ENCODE peak calls at places on chromosomes 2 and 18, in four cellular contexts. J, W, H and Q are unnamed samples.

GRCh38 chr18:24914685-24915267 is 437.2 kb downstream of the ZNF521 start:
- DNase-seq in J (no peak), W (no peak), H (no peak), Q (no peak)

GRCh38 chr2:102251042-102251848 is 60.1 kb upstream of the IL1RL1 start:
- DNase-seq in J (peak; percentile 63), W (peak; percentile 58), H (no peak), Q (no peak)

GRCh38 chr2:54524236-54524991 is 68.3 kb downstream of the SPTBN1 start:
- DNase-seq in J (peak; percentile 28), W (no peak), H (peak; percentile 82), Q (peak; percentile 55)

GRCh38 chr2:33435518-33435917 is 40.9 kb upstream of the RASGRP3 start:
- DNase-seq in J (no peak), W (no peak), H (no peak), Q (no peak)

GRCh38 chr2:179049546-179050311 is at the start of gene CCDC141:
- DNase-seq in J (peak; percentile 47), W (no peak), H (peak; percentile 22), Q (no peak)

GRCh38 chr2:224084266-224084892 is 45.3 kb upstream of the SERPINE2 start:
- DNase-seq in J (no peak), W (no peak), H (peak; percentile 59), Q (no peak)

GRCh38 chr2:13056259-13056843 is 339.6 kb downstream of the TRIB2 start:
- DNase-seq in J (peak; percentile 35), W (no peak), H (peak; percentile 42), Q (no peak)

GRCh38 chr2:212537311-212538155 is 1.1 kb downstream of the ERBB4 start:
- DNase-seq in J (no peak), W (peak; percentile 66), H (no peak), Q (no peak)

GRCh38 chr2:160368988-160369935 is 124.3 kb downstream of the RBMS1 start:
- DNase-seq in J (no peak), W (peak; percentile 86), H (peak; percentile 58), Q (no peak)

GRCh38 chr2:176174850-176175728 is 13.4 kb upstream of the HOXD1 start:
- DNase-seq in J (peak; percentile 91), W (no peak), H (no peak), Q (no peak)

GRCh38 chr18:47109049-47109448 is 41.3 kb downstream of the HDHD2 start:
- DNase-seq in J (no peak), W (no peak), H (no peak), Q (no peak)

GRCh38 chr2:27092696-27093429 is 6.3 kb downstream of the KHK start:
- DNase-seq in J (no peak), W (peak; percentile 33), H (no peak), Q (no peak)

GRCh38 chr18:77132369-77133050 is at the start of gene MBP:
- DNase-seq in J (peak; percentile 71), W (peak; percentile 95), H (no peak), Q (no peak)

GRCh38 chr2:241616168-241617125 is 20.5 kb downstream of the THAP4 start:
- DNase-seq in J (no peak), W (peak; percentile 24), H (no peak), Q (no peak)

GRCh38 chr2:46306988-46307655 is 9.9 kb downstream of the EPAS1 start:
- DNase-seq in J (no peak), W (no peak), H (no peak), Q (no peak)

GRCh38 chr2:144389930-144390311 is 130.0 kb downstream of the ZEB2 start:
- DNase-seq in J (no peak), W (no peak), H (no peak), Q (no peak)
- H3K4me3 ChIP-seq in J (no peak overlapping the region), W (peak overlapping the region; percentile 58), H (no peak overlapping the region), Q (no peak overlapping the region)

GRCh38 chr18:50065039-50065438 is 129.9 kb downstream of the MYO5B start:
- DNase-seq in J (no peak), W (no peak), H (no peak), Q (no peak)
- TF ChIP-seq CTCF in J (no peak), W (no peak), H (no peak), Q (no peak)

GRCh38 chr2:98772531-98772930 is 41.6 kb upstream of the MGAT4A start:
- DNase-seq in J (peak; percentile 64), W (no peak), H (no peak), Q (no peak)
- H3K4me3 ChIP-seq in J (no peak overlapping the region), W (no peak overlapping the region), H (no peak overlapping the region), Q (no peak overlapping the region)

DNA sequence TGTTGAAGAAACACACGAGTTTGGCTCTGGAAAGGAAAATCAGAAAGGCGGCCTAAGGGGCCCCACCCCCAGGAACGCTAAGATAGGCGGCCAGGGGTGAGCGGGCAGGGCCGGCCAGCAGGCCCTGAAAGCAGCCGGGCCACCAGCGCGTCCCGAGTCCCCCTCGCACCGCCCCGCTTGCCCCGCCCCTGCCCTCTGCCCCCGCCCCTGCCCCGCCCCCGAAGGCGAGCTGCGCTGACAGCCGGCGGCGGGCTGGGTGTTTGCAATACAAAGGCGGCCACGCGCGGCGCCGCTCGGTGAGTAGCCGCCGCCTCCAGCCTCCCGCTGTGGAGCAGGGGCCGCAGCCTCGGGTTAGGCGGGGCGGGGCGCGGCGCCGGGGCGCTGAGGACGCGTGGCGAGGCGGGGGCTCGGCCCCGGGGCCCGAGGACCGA is at the start of gene LPIN1:
- DNase-seq in J (peak; percentile 91), W (peak; percentile 93), H (peak; percentile 79), Q (no peak)
- TF ChIP-seq CTCF in J (no peak), W (no peak), H (peak; percentile 11), Q (peak; percentile 4)

GRCh38 chr18:72544092-72544886 is at the start of gene CBLN2:
- DNase-seq in J (peak; percentile 72), W (peak; percentile 57), H (peak; percentile 56), Q (no peak)
- H3K4me3 ChIP-seq in J (no peak within 1 kb of the TSS), W (no peak within 1 kb of the TSS), H (peak within 1 kb of the TSS; percentile 50), Q (peak within 1 kb of the TSS; percentile 19)